ENCODE peak calls at places on chromosomes 5 and 9, in eight cellular contexts. T is CD8-positive, alpha-beta T cell; S is neural crest cell; B is left lung; Y is upper lobe of right lung; D is body of pancreas; O is astrocyte; F is WTC11. Q is an unnamed sample.

GRCh38 chr9:26786571-26786970 is 106.0 kb downstream of the CAAP1 start:
- DNase-seq in D (no peak), T (no peak), S (no peak), B (no peak), O (no peak), Y (no peak), F (no peak), Q (no peak)

GRCh38 chr9:105065119-105066088 is 137.4 kb upstream of the ABCA1 start:
- DNase-seq in T (no peak), S (no peak), O (no peak), Y (no peak), F (no peak), D (peak), B (no peak), Q (no peak)

GRCh38 chr5:71810456-71811181 is 91.5 kb downstream of the CARTPT start:
- DNase-seq in Y (no peak), F (no peak), B (no peak), S (no peak), D (no peak), O (no peak), T (no peak), Q (no peak)

GRCh38 chr5:128538249-128539037 is 398 bp upstream of the FBN2 start:
- DNase-seq in B (peak), O (peak), D (peak), S (peak), T (no peak), Y (peak), F (peak), Q (no peak)

GRCh38 chr5:178671745-178672144 is 44.9 kb upstream of the CLK4 start:
- DNase-seq in F (no peak), D (no peak), T (no peak), O (no peak), S (no peak), Y (no peak), B (no peak), Q (no peak)

GRCh38 chr5:157366741-157367684 is 93.0 kb upstream of the NIPAL4 start:
- DNase-seq in F (peak), T (no peak), S (peak), D (no peak), O (peak), Y (no peak), B (no peak), Q (no peak)

GRCh38 chr5:68482199-68482598 is 266.6 kb downstream of the PIK3R1 start:
- DNase-seq in O (no peak), T (no peak), F (no peak), S (no peak), D (no peak), Y (no peak), B (no peak), Q (no peak)

GRCh38 chr5:36788365-36788764 is 88.2 kb upstream of the NIPBL start:
- DNase-seq in O (no peak), Y (no peak), T (no peak), B (no peak), F (no peak), D (no peak), S (no peak), Q (no peak)

GRCh38 chr9:131288217-131288616 is 1.3 kb upstream of the PLPP7 start:
- DNase-seq in D (no peak), Y (no peak), S (no peak), O (no peak), B (no peak), T (no peak), F (no peak), Q (no peak)

GRCh38 chr9:34457266-34458012 is 931 bp downstream of the FAM219A start:
- DNase-seq in Y (peak), O (peak), F (peak), S (peak), B (peak), T (no peak), D (peak), Q (peak)

GRCh38 chr5:153445875-153446567 is 44.4 kb upstream of the GRIA1 start:
- DNase-seq in T (no peak), B (peak), F (no peak), O (no peak), D (peak), Y (peak), S (no peak), Q (no peak)

GRCh38 chr5:32476891-32477290 is 32.4 kb upstream of the ZFR start:
- DNase-seq in O (no peak), Y (no peak), B (no peak), F (no peak), S (no peak), T (no peak), D (no peak), Q (no peak)

GRCh38 chr5:122585111-122585415 is 189.8 kb upstream of the SNX2 start:
- DNase-seq in O (no peak), F (no peak), T (no peak), B (no peak), S (no peak), D (no peak), Y (no peak), Q (no peak)

GRCh38 chr9:72596451-72597180 is 75.2 kb downstream of the TMC1 start:
- DNase-seq in O (peak), B (no peak), D (no peak), Y (no peak), S (no peak), T (no peak), F (no peak), Q (no peak)

GRCh38 chr5:43572357-43572756 is 15.5 kb upstream of the PAIP1 start:
- DNase-seq in B (no peak), O (peak), D (no peak), Y (no peak), T (no peak), F (no peak), S (no peak), Q (no peak)

GRCh38 chr9:126112135-126112720 is 214.4 kb upstream of the MVB12B start:
- DNase-seq in S (no peak), T (no peak), Y (peak), D (no peak), O (no peak), F (no peak), B (no peak), Q (no peak)

GRCh38 chr5:72281764-72282499 is 38.1 kb downstream of the MRPS27 start:
- DNase-seq in T (no peak), Y (no peak), S (no peak), B (no peak), F (no peak), O (peak), D (no peak), Q (no peak)

GRCh38 chr5:111741270-111741669 is 15.7 kb downstream of the NREP start:
- DNase-seq in B (no peak), Y (no peak), T (no peak), D (no peak), O (no peak), S (no peak), F (no peak), Q (no peak)

GRCh38 chr9:98117984-98118639 is 910 bp downstream of the TRIM14 start:
- DNase-seq in B (no peak), D (peak), S (no peak), O (no peak), T (no peak), Y (no peak), F (no peak), Q (no peak)

GRCh38 chr9:134434896-134435506 is 108.7 kb downstream of the RXRA start:
- DNase-seq in T (no peak), Y (peak), S (no peak), F (no peak), B (peak), D (peak), O (peak), Q (no peak)

GRCh38 chr9:111348821-111349271 is 18.8 kb upstream of the OR2K2 start:
- DNase-seq in D (peak), T (no peak), Y (no peak), F (no peak), B (no peak), S (no peak), O (no peak), Q (no peak)

GRCh38 chr5:92838253-92838652 is 742.8 kb downstream of the NR2F1-AS1 start:
- DNase-seq in S (no peak), D (no peak), T (no peak), F (no peak), Y (no peak), O (no peak), B (no peak), Q (no peak)

GRCh38 chr5:54312499-54312898 is 2.1 kb upstream of the ARL15 start:
- DNase-seq in B (no peak), Y (no peak), O (no peak), D (no peak), F (no peak), T (no peak), S (no peak), Q (no peak)

GRCh38 chr9:134492281-134492691 is 149.3 kb upstream of the COL5A1 start:
- DNase-seq in Y (peak), O (peak), S (no peak), B (no peak), F (no peak), D (peak), T (no peak), Q (no peak)

GRCh38 chr5:140588311-140589070 is 23.9 kb downstream of the SLC35A4 start:
- DNase-seq in F (no peak), B (no peak), T (no peak), Y (no peak), O (no peak), S (no peak), D (no peak), Q (no peak)

GRCh38 chr5:59221769-59222168 is 638.9 kb downstream of the RAB3C start:
- DNase-seq in O (no peak), S (no peak), Y (no peak), D (no peak), T (no peak), B (no peak), F (no peak), Q (no peak)

GRCh38 chr5:36691993-36692392 is 85.6 kb downstream of the SLC1A3 start:
- DNase-seq in Y (no peak), B (no peak), T (no peak), D (no peak), F (no peak), S (no peak), O (peak), Q (no peak)

GRCh38 chr5:139660916-139661814 is 13.0 kb downstream of the CXXC5 start:
- DNase-seq in Y (peak), T (no peak), D (peak), O (peak), B (peak), S (no peak), F (no peak), Q (peak)

GRCh38 chr9:136326777-136327312 is 494 bp upstream of the GPSM1 start:
- DNase-seq in O (no peak), Y (no peak), T (no peak), F (no peak), S (no peak), B (no peak), D (no peak), Q (no peak)

GRCh38 chr5:137181685-137182084 is 317.4 kb downstream of the SPOCK1 start:
- DNase-seq in B (no peak), T (no peak), Y (no peak), O (no peak), D (no peak), S (no peak), F (no peak), Q (no peak)

GRCh38 chr5:98880151-98880550 is 48.7 kb downstream of the CHD1 start:
- DNase-seq in S (no peak), F (no peak), O (peak), D (no peak), T (no peak), B (no peak), Y (no peak), Q (no peak)

GRCh38 chr5:180816608-180817534 is 14.3 kb upstream of the MGAT1 start:
- DNase-seq in B (no peak), T (no peak), O (peak), S (no peak), D (no peak), Y (peak), F (no peak), Q (no peak)
- TF ChIP-seq CTCF in B (no peak), T (no peak), O (no peak), S (no peak), D (no peak), Y (no peak), F (no peak), Q (no peak)

GRCh38 chr9:16386579-16387077 is 483.8 kb downstream of the BNC2 start:
- DNase-seq in S (no peak), O (no peak), F (no peak), T (no peak), B (no peak), Y (no peak), D (no peak), Q (no peak)
- TF ChIP-seq CTCF in S (no peak), O (no peak), F (no peak), T (no peak), B (no peak), Y (no peak), D (no peak), Q (no peak)

DNA sequence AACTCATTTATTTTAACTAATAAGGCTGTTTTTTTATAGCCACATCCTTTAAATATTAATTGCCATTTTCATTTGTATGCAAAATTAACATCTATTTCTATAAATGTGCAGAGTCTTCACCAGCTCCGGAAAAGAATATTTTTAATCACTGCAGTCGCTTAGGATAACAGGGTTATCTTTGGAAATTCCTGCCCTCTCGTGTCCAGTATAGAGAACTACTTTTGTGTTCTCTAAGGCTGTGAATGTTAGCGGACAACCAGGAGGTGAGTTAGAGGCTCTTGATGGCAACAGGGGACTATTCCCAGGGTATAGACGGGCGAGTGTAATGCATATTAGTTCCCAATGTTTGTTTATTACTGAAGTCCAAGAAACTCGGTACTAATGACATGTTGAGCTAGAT is 59.4 kb downstream of the GGTA1 start:
- DNase-seq in Y (no peak), F (no peak), B (no peak), T (no peak), S (no peak), O (no peak), D (no peak), Q (no peak)
- TF ChIP-seq CTCF in Y (peak), F (no peak), B (no peak), T (no peak), S (peak), O (peak), D (peak), Q (no peak)

GRCh38 chr5:169548315-169548714 is 35.3 kb upstream of the SPDL1 start:
- DNase-seq in D (no peak), B (no peak), T (no peak), Y (no peak), O (peak), F (no peak), S (no peak), Q (no peak)
- TF ChIP-seq CTCF in D (no peak), B (no peak), T (no peak), Y (peak), O (peak), F (no peak), S (peak), Q (no peak)

GRCh38 chr9:38346811-38347735 is 45.4 kb upstream of the ALDH1B1 start:
- DNase-seq in Y (no peak), B (no peak), F (peak), O (no peak), T (no peak), S (no peak), D (no peak), Q (no peak)

GRCh38 chr9:38352716-38353334 is 39.7 kb upstream of the ALDH1B1 start:
- DNase-seq in S (no peak), F (no peak), Y (no peak), T (no peak), O (no peak), B (no peak), D (no peak), Q (no peak)

GRCh38 chr9:38347946-38348345 is 44.6 kb upstream of the ALDH1B1 start:
- DNase-seq in O (no peak), S (no peak), F (no peak), D (no peak), Y (no peak), B (no peak), T (no peak), Q (no peak)

GRCh38 chr9:38345851-38346755 is 46.4 kb upstream of the ALDH1B1 start:
- DNase-seq in Y (no peak), S (no peak), O (no peak), B (no peak), F (no peak), T (no peak), D (no peak), Q (no peak)

DNA sequence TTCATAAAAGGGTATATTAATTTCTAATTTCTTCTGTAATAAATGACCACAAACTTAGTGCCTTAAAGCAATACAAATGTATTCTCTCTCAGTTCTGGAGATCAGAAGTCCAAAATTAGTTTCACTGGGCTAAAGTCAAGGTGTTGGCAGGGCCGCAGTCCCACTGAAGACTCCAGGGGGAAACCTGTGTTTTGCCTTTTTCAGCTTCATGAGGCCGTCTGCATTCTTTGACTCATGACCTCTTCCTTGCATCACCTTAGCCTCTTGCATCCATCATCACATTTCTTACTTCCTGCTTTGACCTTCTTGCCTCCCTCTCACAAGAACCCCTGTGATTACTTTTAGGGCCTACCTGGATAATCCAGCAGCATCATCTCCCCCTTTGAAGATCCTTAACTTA is 42.0 kb upstream of the ALDH1B1 start:
- DNase-seq in T (no peak), Y (no peak), F (no peak), D (no peak), B (no peak), O (no peak), S (no peak), Q (no peak)
- TF ChIP-seq CTCF in T (no peak), Y (no peak), F (no peak), D (no peak), B (no peak), O (no peak), S (no peak), Q (no peak)